ENCODE peak calls at places on chromosome 10, in eight cellular contexts. E is epithelial cell of esophagus, Q is NCI-H2081, D is Caki2, O is activated T-cell treated with anti-CD3 and anti-CD28 coated beads for 24 hours, A is endodermal cell, L is EL, J is sciatic nerve. H is an unnamed sample.

GRCh38 chr10:76422769-76423168 is 991.3 kb downstream of the LRMDA start:
- DNase-seq in E (no peak), Q (no peak), D (no peak), O (no peak), A (no peak), L (no peak), J (no peak), H (no peak)

GRCh38 chr10:102752266-102752930 is 8.7 kb downstream of the WBP1L start:
- DNase-seq in E (no peak), Q (no peak), D (no peak), O (no peak), A (no peak), L (peak), J (no peak), H (no peak)

GRCh38 chr10:71213127-71213616 is 802 bp downstream of the UNC5B start:
- DNase-seq in E (peak), Q (peak), D (peak), O (peak), A (peak), L (peak), J (peak), H (peak)

GRCh38 chr10:110032801-110033723 is 25.3 kb downstream of the ADD3 start:
- DNase-seq in E (no peak), Q (no peak), D (no peak), O (no peak), A (no peak), L (no peak), J (no peak), H (no peak)

GRCh38 chr10:119973261-119973660 is 80.7 kb downstream of the SEC23IP start:
- DNase-seq in E (peak), Q (no peak), D (peak), O (no peak), A (no peak), L (peak), J (no peak), H (no peak)

GRCh38 chr10:61896854-61897661 is 4.4 kb upstream of the ARID5B start:
- DNase-seq in E (peak), Q (peak), D (peak), O (peak), A (peak), L (peak), J (peak), H (peak)

GRCh38 chr10:116888380-116889055 is 39.2 kb downstream of the ENO4 start:
- DNase-seq in E (peak), Q (no peak), D (peak), O (no peak), A (peak), L (peak), J (no peak), H (no peak)

GRCh38 chr10:44973323-44974081 is 5.1 kb downstream of the DEPP1 start:
- DNase-seq in E (no peak), Q (no peak), D (peak), O (no peak), A (peak), L (no peak), J (peak), H (peak)

GRCh38 chr10:11409357-11409756 is 202.1 kb downstream of the USP6NL start:
- DNase-seq in E (no peak), Q (no peak), D (no peak), O (no peak), A (peak), L (no peak), J (peak), H (no peak)

GRCh38 chr10:108688314-108688713 is 1235.0 kb downstream of the XPNPEP1 start:
- DNase-seq in E (no peak), Q (no peak), D (no peak), O (no peak), A (no peak), L (no peak), J (no peak), H (no peak)

GRCh38 chr10:60517805-60518204 is 128.1 kb upstream of the ANK3 start:
- DNase-seq in E (peak), Q (no peak), D (no peak), O (no peak), A (no peak), L (no peak), J (no peak), H (no peak)

GRCh38 chr10:29692121-29692539 is 57.4 kb upstream of the SVIL start:
- DNase-seq in E (peak), Q (no peak), D (no peak), O (no peak), A (no peak), L (no peak), J (no peak), H (no peak)

GRCh38 chr10:128763588-128763987 is 637.4 kb upstream of the MKI67 start:
- DNase-seq in E (no peak), Q (no peak), D (no peak), O (no peak), A (no peak), L (no peak), J (no peak), H (no peak)